ENCODE peak calls at places on chromosomes 6 and 20, in eight cellular contexts. D, L, A, X, U, B, I and M are unnamed samples.

GRCh38 chr6:7166410-7167293 is 58.9 kb downstream of the RREB1 start:
- DNase-seq in D (no peak), L (no peak), A (peak; percentile 29), X (no peak), U (no peak), B (no peak), I (no peak), M (no peak)

GRCh38 chr20:1536893-1537730 is 20.4 kb downstream of the SIRPD start:
- DNase-seq in D (no peak), L (no peak), A (no peak), X (no peak), U (no peak), B (no peak), I (no peak), M (no peak)

GRCh38 chr6:135268263-135268662 is 87.2 kb downstream of the MYB start:
- DNase-seq in D (no peak), L (no peak), A (no peak), X (no peak), U (no peak), B (no peak), I (no peak), M (no peak)

GRCh38 chr6:36387440-36388303 is at the start of gene ETV7:
- DNase-seq in D (peak; percentile 63), L (no peak), A (no peak), X (no peak), U (peak; percentile 26), B (peak; percentile 22), I (peak; percentile 40), M (no peak)

GRCh38 chr6:57226221-57226620 is 4.1 kb upstream of the RAB23 start:
- DNase-seq in D (no peak), L (no peak), A (no peak), X (no peak), U (no peak), B (no peak), I (no peak), M (no peak)

GRCh38 chr6:50846109-50846859 is 27.6 kb downstream of the TFAP2B start:
- DNase-seq in D (no peak), L (no peak), A (no peak), X (no peak), U (no peak), B (no peak), I (no peak), M (no peak)

GRCh38 chr6:145688493-145688905 is 46.8 kb downstream of the EPM2A start:
- DNase-seq in D (no peak), L (no peak), A (peak; percentile 24), X (no peak), U (no peak), B (no peak), I (no peak), M (peak; percentile 37)

GRCh38 chr20:39144757-39145156 is 182.6 kb downstream of the DHX35 start:
- DNase-seq in D (no peak), L (no peak), A (no peak), X (no peak), U (no peak), B (no peak), I (no peak), M (no peak)

GRCh38 chr20:46118481-46119020 is 437 bp downstream of the CD40 start:
- DNase-seq in D (peak; percentile 28), L (no peak), A (peak; percentile 20), X (no peak), U (peak; percentile 48), B (no peak), I (peak; percentile 25), M (no peak)

GRCh38 chr6:15230827-15231226 is 15.0 kb upstream of the JARID2 start:
- DNase-seq in D (no peak), L (no peak), A (no peak), X (no peak), U (no peak), B (no peak), I (no peak), M (no peak)

GRCh38 chr6:12851123-12851695 is 134.6 kb downstream of the PHACTR1 start:
- DNase-seq in D (no peak), L (no peak), A (no peak), X (no peak), U (no peak), B (no peak), I (no peak), M (no peak)

GRCh38 chr6:109420751-109421150 is 19.7 kb downstream of the PPIL6 start:
- DNase-seq in D (no peak), L (no peak), A (no peak), X (no peak), U (no peak), B (no peak), I (no peak), M (no peak)

GRCh38 chr6:10579803-10580202 is 58.7 kb downstream of the GCNT2 start:
- DNase-seq in D (no peak), L (no peak), A (no peak), X (no peak), U (no peak), B (no peak), I (no peak), M (no peak)

GRCh38 chr6:79193971-79194370 is 40.5 kb downstream of the HMGN3 start:
- DNase-seq in D (no peak), L (no peak), A (no peak), X (no peak), U (no peak), B (no peak), I (no peak), M (no peak)

GRCh38 chr6:151784441-151785214 is 22.9 kb upstream of the ESR1 start:
- DNase-seq in D (no peak), L (no peak), A (no peak), X (no peak), U (no peak), B (no peak), I (no peak), M (no peak)

GRCh38 chr6:166581091-166581511 is 5.4 kb downstream of the RAMACL start:
- DNase-seq in D (no peak), L (no peak), A (no peak), X (no peak), U (no peak), B (no peak), I (no peak), M (no peak)

GRCh38 chr6:16758163-16758975 is 2.9 kb downstream of the ATXN1 start:
- DNase-seq in D (no peak), L (no peak), A (no peak), X (peak; percentile 26), U (peak; percentile 4), B (no peak), I (no peak), M (no peak)

GRCh38 chr6:98827295-98828159 is 6.8 kb upstream of the POU3F2 start:
- DNase-seq in D (no peak), L (no peak), A (no peak), X (peak; percentile 68), U (peak; percentile 72), B (no peak), I (no peak), M (no peak)

GRCh38 chr6:110874880-110875547 is 429 bp downstream of the AMD1 start:
- DNase-seq in D (peak; percentile 68), L (no peak), A (no peak), X (no peak), U (peak; percentile 45), B (peak; percentile 34), I (peak; percentile 63), M (no peak)

GRCh38 chr6:159470400-159470799 is 222.6 kb downstream of the SOD2 start:
- DNase-seq in D (no peak), L (no peak), A (no peak), X (no peak), U (no peak), B (no peak), I (no peak), M (no peak)

GRCh38 chr20:62952373-62953166 is at the start of gene SLC17A9:
- DNase-seq in D (peak; percentile 84), L (no peak), A (no peak), X (no peak), U (peak; percentile 41), B (no peak), I (peak; percentile 67), M (no peak)

GRCh38 chr6:169993861-169994481 is 242.5 kb downstream of the ERMARD start:
- DNase-seq in D (no peak), L (no peak), A (no peak), X (no peak), U (no peak), B (no peak), I (peak; percentile 13), M (no peak)

GRCh38 chr6:170367241-170367640 is 60.7 kb downstream of the FAM120B start:
- DNase-seq in D (no peak), L (no peak), A (no peak), X (no peak), U (no peak), B (no peak), I (no peak), M (no peak)

GRCh38 chr6:9116026-9116425 is 680.7 kb upstream of the SLC35B3 start:
- DNase-seq in D (no peak), L (peak; percentile 12), A (peak; percentile 82), X (no peak), U (no peak), B (no peak), I (no peak), M (peak; percentile 35)

GRCh38 chr20:45863543-45864470 is 6.4 kb downstream of the ZSWIM3 start:
- DNase-seq in D (no peak), L (no peak), A (no peak), X (no peak), U (no peak), B (no peak), I (no peak), M (no peak)

GRCh38 chr20:49663112-49663511 is 50.6 kb downstream of the B4GALT5 start:
- DNase-seq in D (no peak), L (no peak), A (no peak), X (no peak), U (no peak), B (no peak), I (no peak), M (no peak)

GRCh38 chr20:62029951-62030350 is 35.7 kb downstream of the TAF4 start:
- DNase-seq in D (no peak), L (no peak), A (no peak), X (no peak), U (no peak), B (no peak), I (no peak), M (no peak)

GRCh38 chr6:147802400-147802799 is 293.9 kb downstream of the SAMD5 start:
- DNase-seq in D (no peak), L (no peak), A (no peak), X (no peak), U (no peak), B (no peak), I (no peak), M (no peak)

GRCh38 chr6:79671605-79672266 is 40.6 kb downstream of the SH3BGRL2 start:
- DNase-seq in D (peak; percentile 82), L (no peak), A (peak; percentile 5), X (no peak), U (no peak), B (no peak), I (no peak), M (peak; percentile 23)

GRCh38 chr6:25295651-25296050 is 16.5 kb downstream of the CARMIL1 start:
- DNase-seq in D (no peak), L (no peak), A (no peak), X (no peak), U (no peak), B (no peak), I (no peak), M (no peak)

GRCh38 chr6:122722746-122723145 is 56.8 kb upstream of the FABP7 start:
- DNase-seq in D (no peak), L (peak; percentile 17), A (no peak), X (no peak), U (no peak), B (no peak), I (no peak), M (no peak)

GRCh38 chr6:166313255-166314070 is 5.3 kb upstream of the PRR18 start:
- DNase-seq in D (peak; percentile 53), L (no peak), A (no peak), X (no peak), U (peak; percentile 54), B (no peak), I (peak; percentile 45), M (no peak)

GRCh38 chr6:64732888-64733287 is 974.1 kb downstream of the EYS start:
- DNase-seq in D (no peak), L (no peak), A (peak; percentile 62), X (no peak), U (no peak), B (no peak), I (no peak), M (no peak)

GRCh38 chr6:42257614-42258013 is 40.0 kb upstream of the MRPS10 start:
- DNase-seq in D (no peak), L (no peak), A (no peak), X (no peak), U (no peak), B (no peak), I (no peak), M (no peak)